ENCODE peak calls at places on chromosomes 3 and 15, in five cellular contexts. R is PC-9, F is neural progenitor cell, C is astrocyte, O is RWPE1. P is an unnamed sample.

GRCh38 chr15:25700916-25701315 is 162.2 kb downstream of the ATP10A start:
- DNase-seq in C (no peak), F (no peak), O (no peak), R (no peak), P (no peak)

GRCh38 chr3:108159865-108160264 is 62.4 kb downstream of the IFT57 start:
- DNase-seq in F (no peak), R (no peak), C (peak; percentile 75), O (peak; percentile 14), P (no peak)

GRCh38 chr3:102225407-102226132 is 209.2 kb upstream of the ZPLD1 start:
- DNase-seq in F (peak; percentile 60), C (peak; percentile 61), R (no peak), O (peak; percentile 42), P (no peak)

GRCh38 chr15:23855260-23855659 is 168.2 kb upstream of the NDN start:
- DNase-seq in O (no peak), R (no peak), C (no peak), F (no peak), P (no peak)

GRCh38 chr3:124209426-124209825 is 217.5 kb upstream of the ROPN1 start:
- DNase-seq in F (no peak), O (no peak), C (peak; percentile 77), R (no peak), P (no peak)

GRCh38 chr3:98761656-98762229 is 1.4 kb upstream of the ST3GAL6 start:
- DNase-seq in R (no peak), F (peak; percentile 4), C (no peak), O (no peak), P (no peak)

GRCh38 chr15:97745481-97746071 is 214.9 kb upstream of the ARRDC4 start:
- DNase-seq in O (peak; percentile 43), F (peak; percentile 60), R (peak; percentile 4), C (no peak), P (no peak)

GRCh38 chr3:18412684-18413083 is 12.5 kb downstream of the SATB1 start:
- DNase-seq in F (no peak), C (no peak), O (no peak), R (no peak), P (no peak)

GRCh38 chr3:109640146-109640652 is 302.9 kb upstream of the DPPA4 start:
- DNase-seq in C (peak; percentile 7), R (no peak), F (no peak), O (no peak), P (no peak)

GRCh38 chr3:126300761-126301481 is 56.3 kb downstream of the KLF15 start:
- DNase-seq in R (no peak), O (no peak), F (no peak), C (peak; percentile 8), P (no peak)

GRCh38 chr15:88708256-88709054 is 69.6 kb downstream of the ISG20 start:
- DNase-seq in F (no peak), C (no peak), O (no peak), R (no peak), P (no peak)

GRCh38 chr15:49863431-49864205 is 242.8 kb downstream of the DTWD1 start:
- DNase-seq in R (no peak), F (no peak), O (peak; percentile 19), C (peak; percentile 89), P (no peak)

GRCh38 chr3:181239456-181239855 is 249.9 kb upstream of the DNAJC19 start:
- DNase-seq in R (no peak), F (no peak), O (no peak), C (no peak), P (no peak)

GRCh38 chr3:151395806-151396205 is 11.3 kb upstream of the P2RY12 start:
- DNase-seq in R (no peak), O (peak; percentile 65), F (no peak), C (peak; percentile 67), P (no peak)

GRCh38 chr3:185029071-185029470 is 123.8 kb downstream of the C3orf70 start:
- DNase-seq in C (no peak), R (no peak), O (no peak), F (no peak), P (no peak)

GRCh38 chr3:43212914-43213611 is 73.3 kb upstream of the SNRK start:
- DNase-seq in R (peak; percentile 5), F (no peak), C (no peak), O (no peak), P (no peak)

GRCh38 chr3:149179225-149179624 is 42.4 kb downstream of the CP start:
- DNase-seq in C (peak; percentile 79), O (no peak), F (no peak), R (no peak), P (no peak)

GRCh38 chr3:100538339-100538706 is 45.9 kb downstream of the TMEM45A start:
- DNase-seq in F (no peak), O (no peak), R (no peak), C (no peak), P (no peak)

GRCh38 chr15:63040509-63040908 is 2.0 kb upstream of the TPM1 start:
- DNase-seq in C (no peak), O (no peak), R (no peak), F (no peak), P (no peak)

GRCh38 chr3:118817748-118818165 is 216.9 kb downstream of the IGSF11 start:
- DNase-seq in F (peak; percentile 82), C (peak; percentile 23), R (peak; percentile 25), O (peak; percentile 49), P (no peak)

GRCh38 chr3:127324913-127325629 is 37.2 kb upstream of the PRR20G start:
- DNase-seq in C (no peak), O (no peak), R (no peak), F (no peak), P (no peak)

GRCh38 chr3:160098946-160099626 is 110.5 kb downstream of the IL12A start:
- DNase-seq in O (no peak), R (no peak), F (no peak), C (no peak), P (no peak)

GRCh38 chr15:55708720-55709119 is 34.2 kb downstream of the PRTG start:
- DNase-seq in O (no peak), F (no peak), C (no peak), R (no peak), P (no peak)

GRCh38 chr15:20348900-20349773 is 192.5 kb downstream of the GOLGA6L6 start:
- DNase-seq in F (no peak), C (no peak), O (no peak), R (no peak), P (peak; percentile 87)

GRCh38 chr3:122941233-122942206 is 86.0 kb downstream of the SEMA5B start:
- DNase-seq in C (no peak), R (no peak), O (no peak), F (no peak), P (no peak)

GRCh38 chr3:190345027-190345821 is 23.0 kb upstream of the CLDN1 start:
- DNase-seq in C (peak; percentile 98), F (peak; percentile 12), R (peak; percentile 79), O (peak; percentile 73), P (no peak)

GRCh38 chr15:78065284-78065872 is 12.1 kb downstream of the TBC1D2B start:
- DNase-seq in F (no peak), O (peak; percentile 68), C (peak; percentile 99), R (peak; percentile 74), P (no peak)
- TF ChIP-seq CTCF in F (no peak), O (no peak), C (no peak), R (no peak), P (no peak)

GRCh38 chr3:117101697-117102096 is 392.1 kb downstream of the TUSC7 start:
- DNase-seq in F (no peak), O (no peak), R (no peak), C (no peak), P (no peak)

GRCh38 chr3:117104792-117105191 is 395.2 kb downstream of the TUSC7 start:
- DNase-seq in C (peak; percentile 32), O (no peak), F (no peak), R (no peak), P (no peak)

GRCh38 chr3:117102441-117102840 is 392.9 kb downstream of the TUSC7 start:
- DNase-seq in O (no peak), F (no peak), C (no peak), R (no peak), P (no peak)

GRCh38 chr3:117104381-117104780 is 394.8 kb downstream of the TUSC7 start:
- DNase-seq in C (no peak), R (no peak), F (no peak), O (no peak), P (no peak)

GRCh38 chr3:117103645-117104044 is 394.1 kb downstream of the TUSC7 start:
- DNase-seq in O (no peak), R (no peak), F (no peak), C (no peak), P (no peak)
- TF ChIP-seq CTCF in O (no peak), R (no peak), F (no peak), C (no peak), P (peak; percentile 36)

DNA sequence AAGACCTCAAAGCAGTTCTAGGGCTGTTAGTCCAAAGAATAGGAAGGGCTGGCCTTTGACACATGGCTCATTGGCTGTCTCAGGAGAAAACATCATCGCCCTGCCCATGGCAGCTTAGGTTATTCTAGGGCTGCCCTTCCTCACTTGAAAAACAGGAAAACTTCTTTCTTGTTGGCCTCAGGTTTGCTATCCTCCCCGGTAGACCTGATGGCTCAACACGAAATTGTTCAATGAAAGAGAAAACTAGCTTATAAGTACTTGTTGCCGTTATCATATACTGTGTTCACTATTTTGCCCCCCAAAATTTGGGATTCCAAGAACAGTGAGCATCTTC is 602 bp upstream of the SLTM start:
- DNase-seq in R (no peak), F (no peak), O (no peak), C (no peak), P (no peak)
- TF ChIP-seq CTCF in R (no peak), F (no peak), O (no peak), C (no peak), P (no peak)

DNA sequence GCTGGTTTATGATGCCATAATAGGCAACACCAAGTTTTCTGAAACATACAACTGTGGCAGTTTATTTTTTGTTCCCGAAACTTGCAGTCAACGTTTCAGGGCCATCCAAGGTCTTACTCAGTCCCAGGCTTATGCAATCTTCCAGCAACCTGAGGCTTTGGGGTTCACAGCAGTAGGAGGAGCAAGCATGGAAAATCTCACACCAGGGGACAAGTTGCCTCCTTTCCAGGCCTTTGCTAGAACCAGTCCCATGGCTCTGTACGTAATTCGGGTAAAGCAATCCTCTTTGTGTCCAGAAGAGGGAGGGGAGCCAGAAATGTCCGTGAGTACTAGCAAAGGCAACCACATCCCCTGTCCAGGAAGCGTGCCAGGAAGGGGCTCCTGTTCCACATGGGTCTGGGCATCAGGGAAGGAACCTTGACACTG is 4.7 kb upstream of the FAM240A start:
- DNase-seq in R (no peak), O (no peak), C (no peak), F (peak; percentile 64), P (no peak)
- TF ChIP-seq CTCF in R (no peak), O (no peak), C (peak; percentile 6), F (peak; percentile 45), P (peak; percentile 49)

GRCh38 chr3:8842293-8842692 is 72.9 kb upstream of the OXTR start:
- DNase-seq in O (no peak), F (no peak), C (no peak), R (no peak), P (no peak)

GRCh38 chr3:8841472-8841871 is 72.1 kb upstream of the OXTR start:
- DNase-seq in O (no peak), C (no peak), R (no peak), F (no peak), P (no peak)

GRCh38 chr3:8845641-8846040 is 76.2 kb upstream of the OXTR start:
- DNase-seq in R (peak; percentile 20), O (peak; percentile 13), C (peak; percentile 69), F (no peak), P (no peak)

GRCh38 chr3:8840556-8840955 is 71.1 kb upstream of the OXTR start:
- DNase-seq in C (peak; percentile 91), R (peak; percentile 39), F (no peak), O (no peak), P (no peak)

GRCh38 chr3:8843347-8843746 is 73.9 kb upstream of the OXTR start:
- DNase-seq in O (no peak), C (no peak), F (no peak), R (no peak), P (no peak)
- TF ChIP-seq CTCF in O (no peak), C (no peak), F (no peak), R (no peak), P (no peak)